ENCODE peak calls at places on chromosomes 3 and 15, in four cellular contexts. One of them, this sample, is unnamed.

GRCh38 chr3:57998366-57999283 is 9.6 kb upstream of the FLNB start:
- DNase-seq in progenitor cell of endocrine pancreas: no peak
- DNase-seq in Peyer's patch: no peak
- DNase-seq in upper lobe of right lung: no peak
- DNase-seq in this sample: no peak

GRCh38 chr3:183909030-183909600 is 24.4 kb upstream of the PARL start:
- DNase-seq in progenitor cell of endocrine pancreas: no peak
- DNase-seq in Peyer's patch: no peak
- DNase-seq in upper lobe of right lung: no peak
- DNase-seq in this sample: no peak

GRCh38 chr15:58517682-58518525 is 86.1 kb downstream of the LIPC start:
- DNase-seq in progenitor cell of endocrine pancreas: no peak
- DNase-seq in Peyer's patch: no peak
- DNase-seq in upper lobe of right lung: no peak
- DNase-seq in this sample: no peak

GRCh38 chr15:37134699-37135131 is 34.4 kb upstream of the MEIS2 start:
- DNase-seq in progenitor cell of endocrine pancreas: no peak
- DNase-seq in Peyer's patch: no peak
- DNase-seq in upper lobe of right lung: no peak
- DNase-seq in this sample: no peak

GRCh38 chr3:142857056-142857455 is 31.8 kb downstream of the PCOLCE2 start:
- DNase-seq in progenitor cell of endocrine pancreas: no peak
- DNase-seq in Peyer's patch: no peak
- DNase-seq in upper lobe of right lung: no peak
- DNase-seq in this sample: no peak

GRCh38 chr15:48541659-48542334 is 103.7 kb downstream of the FBN1 start:
- DNase-seq in progenitor cell of endocrine pancreas: no peak
- DNase-seq in Peyer's patch: no peak
- DNase-seq in upper lobe of right lung: no peak
- DNase-seq in this sample: no peak

GRCh38 chr3:57397175-57398026 is 104.9 kb upstream of the ASB14 start:
- DNase-seq in progenitor cell of endocrine pancreas: no peak
- DNase-seq in Peyer's patch: peak; percentile 55
- DNase-seq in upper lobe of right lung: no peak
- DNase-seq in this sample: no peak

GRCh38 chr15:32852771-32853170 is 135.0 kb downstream of the GREM1 start:
- DNase-seq in progenitor cell of endocrine pancreas: no peak
- DNase-seq in Peyer's patch: no peak
- DNase-seq in upper lobe of right lung: no peak
- DNase-seq in this sample: no peak

GRCh38 chr15:52558196-52558595 is 10.6 kb downstream of the ARPP19 start:
- DNase-seq in progenitor cell of endocrine pancreas: no peak
- DNase-seq in Peyer's patch: no peak
- DNase-seq in upper lobe of right lung: no peak
- DNase-seq in this sample: no peak

GRCh38 chr3:186452517-186452916 is 90.5 kb upstream of the DGKG start:
- DNase-seq in progenitor cell of endocrine pancreas: no peak
- DNase-seq in Peyer's patch: no peak
- DNase-seq in upper lobe of right lung: no peak
- DNase-seq in this sample: no peak

GRCh38 chr15:70095387-70096214 is 2.1 kb downstream of the TLE3 start:
- DNase-seq in progenitor cell of endocrine pancreas: peak; percentile 63
- DNase-seq in Peyer's patch: peak; percentile 70
- DNase-seq in upper lobe of right lung: peak; percentile 77
- DNase-seq in this sample: no peak

GRCh38 chr3:77945320-77945719 is 905.4 kb downstream of the ROBO2 start:
- DNase-seq in progenitor cell of endocrine pancreas: no peak
- DNase-seq in Peyer's patch: no peak
- DNase-seq in upper lobe of right lung: no peak
- DNase-seq in this sample: no peak

GRCh38 chr3:125374501-125374995 is 577 bp downstream of the ZNF148 start:
- DNase-seq in progenitor cell of endocrine pancreas: peak; percentile 36
- DNase-seq in Peyer's patch: peak; percentile 63
- DNase-seq in upper lobe of right lung: peak; percentile 79
- DNase-seq in this sample: no peak

GRCh38 chr15:68340711-68341671 is 63.4 kb downstream of the FEM1B start:
- DNase-seq in progenitor cell of endocrine pancreas: no peak
- DNase-seq in Peyer's patch: no peak
- DNase-seq in upper lobe of right lung: no peak
- DNase-seq in this sample: no peak

GRCh38 chr15:71275098-71275497 is 159.8 kb downstream of the THSD4 start:
- DNase-seq in progenitor cell of endocrine pancreas: no peak
- DNase-seq in Peyer's patch: no peak
- DNase-seq in upper lobe of right lung: no peak
- DNase-seq in this sample: no peak

GRCh38 chr3:115062412-115062956 is 84.6 kb downstream of the ZBTB20 start:
- DNase-seq in progenitor cell of endocrine pancreas: no peak
- DNase-seq in Peyer's patch: no peak
- DNase-seq in upper lobe of right lung: no peak
- DNase-seq in this sample: no peak

GRCh38 chr3:54713031-54713430 is 214.8 kb downstream of the LRTM1 start:
- DNase-seq in progenitor cell of endocrine pancreas: no peak
- DNase-seq in Peyer's patch: no peak
- DNase-seq in upper lobe of right lung: no peak
- DNase-seq in this sample: no peak

GRCh38 chr15:40115670-40116093 is 7.0 kb upstream of the BMF start:
- DNase-seq in progenitor cell of endocrine pancreas: no peak
- DNase-seq in Peyer's patch: no peak
- DNase-seq in upper lobe of right lung: peak; percentile 89
- DNase-seq in this sample: no peak

This sample was measured in NCI-H1048.